ENCODE peak calls at places on chromosomes 5 and 9, in five cellular contexts. A is sigmoid colon, Q is BE2C, H is lung, S is GM10248. N is an unnamed sample.

GRCh38 chr9:134186471-134187109 is 22.2 kb upstream of the RNU6ATAC start:
- DNase-seq in A (peak), Q (peak), H (no peak), S (no peak), N (no peak)

GRCh38 chr5:40904205-40904993 is 4.9 kb upstream of the C7 start:
- DNase-seq in A (peak), Q (peak), H (peak), S (peak), N (peak)

GRCh38 chr9:7318920-7319319 is 480.7 kb downstream of the DMAC1 start:
- DNase-seq in A (no peak), Q (no peak), H (no peak), S (no peak), N (no peak)

GRCh38 chr9:138028596-138028995 is 151.0 kb downstream of the CACNA1B start:
- DNase-seq in A (no peak), Q (no peak), H (no peak), S (no peak), N (no peak)

GRCh38 chr5:94429566-94429965 is 188.8 kb downstream of the KIAA0825 start:
- DNase-seq in A (no peak), Q (no peak), H (no peak), S (no peak), N (no peak)

GRCh38 chr5:150043657-150044333 is 42.6 kb downstream of the CSF1R start:
- DNase-seq in A (no peak), Q (no peak), H (no peak), S (no peak), N (no peak)

GRCh38 chr9:35107337-35108290 is 4.7 kb upstream of the STOML2 start:
- DNase-seq in A (no peak), Q (no peak), H (no peak), S (no peak), N (no peak)

GRCh38 chr5:125410501-125411162 is 664.2 kb upstream of the ZNF608 start:
- DNase-seq in A (no peak), Q (peak), H (no peak), S (no peak), N (no peak)

GRCh38 chr5:117719413-117719812 is 1144.8 kb upstream of the SEMA6A start:
- DNase-seq in A (no peak), Q (no peak), H (no peak), S (no peak), N (no peak)

GRCh38 chr5:32193591-32193990 is 19.5 kb upstream of the GOLPH3 start:
- DNase-seq in A (peak), Q (peak), H (peak), S (no peak), N (no peak)

GRCh38 chr5:140953234-140953633 is 13.0 kb upstream of the PCDHAC2 start:
- DNase-seq in A (no peak), Q (no peak), H (no peak), S (no peak), N (peak)

GRCh38 chr5:147490989-147491388 is 18.9 kb downstream of the DPYSL3 start:
- DNase-seq in A (no peak), Q (no peak), H (no peak), S (no peak), N (no peak)

GRCh38 chr9:272251-273213 is 57.9 kb downstream of the DOCK8 start:
- DNase-seq in A (no peak), Q (no peak), H (peak), S (peak), N (no peak)

GRCh38 chr9:25913806-25914205 is 235.6 kb upstream of the TUSC1 start:
- DNase-seq in A (no peak), Q (no peak), H (no peak), S (no peak), N (no peak)

GRCh38 chr9:134992755-134993124 is 75.0 kb upstream of the FCN1 start:
- DNase-seq in A (peak), Q (no peak), H (peak), S (no peak), N (no peak)

GRCh38 chr5:150044334-150044681 is 42.0 kb downstream of the CSF1R start:
- DNase-seq in A (no peak), Q (no peak), H (no peak), S (no peak), N (no peak)

GRCh38 chr5:132479812-132480441 is 10.6 kb downstream of the IRF1 start:
- DNase-seq in A (peak), Q (no peak), H (no peak), S (no peak), N (no peak)

GRCh38 chr5:19534751-19535150 is 453.2 kb downstream of the CDH18 start:
- DNase-seq in A (no peak), Q (no peak), H (no peak), S (no peak), N (no peak)

GRCh38 chr9:20243866-20244647 is 378.2 kb downstream of the MLLT3 start:
- DNase-seq in A (no peak), Q (peak), H (no peak), S (no peak), N (peak)

GRCh38 chr9:106622148-106622547 is 240.8 kb upstream of the ZNF462 start:
- DNase-seq in A (no peak), Q (peak), H (no peak), S (no peak), N (no peak)

GRCh38 chr5:128949847-128950546 is 15.3 kb upstream of the SLC27A6 start:
- DNase-seq in A (no peak), Q (no peak), H (no peak), S (no peak), N (no peak)

GRCh38 chr5:126395198-126395597 is 28.0 kb upstream of the GRAMD2B start:
- DNase-seq in A (no peak), Q (no peak), H (no peak), S (no peak), N (no peak)

GRCh38 chr5:88438006-88438405 is 169.4 kb upstream of the TMEM161B start:
- DNase-seq in A (no peak), Q (no peak), H (no peak), S (no peak), N (no peak)

GRCh38 chr5:86679529-86679928 is 61.8 kb downstream of the COX7C start:
- DNase-seq in A (peak), Q (peak), H (peak), S (peak), N (peak)

GRCh38 chr5:123094919-123095693 is 6.1 kb downstream of the PRDM6 start:
- DNase-seq in A (peak), Q (no peak), H (no peak), S (no peak), N (no peak)

GRCh38 chr5:174533771-174534221 is 190.6 kb upstream of the MSX2 start:
- DNase-seq in A (no peak), Q (no peak), H (no peak), S (no peak), N (no peak)

GRCh38 chr5:114243281-114243982 is 118.4 kb upstream of the KCNN2 start:
- DNase-seq in A (no peak), Q (no peak), H (no peak), S (no peak), N (no peak)

GRCh38 chr9:135609366-135609955 is 29.9 kb downstream of the GLT6D1 start:
- DNase-seq in A (peak), Q (no peak), H (no peak), S (no peak), N (no peak)

DNA sequence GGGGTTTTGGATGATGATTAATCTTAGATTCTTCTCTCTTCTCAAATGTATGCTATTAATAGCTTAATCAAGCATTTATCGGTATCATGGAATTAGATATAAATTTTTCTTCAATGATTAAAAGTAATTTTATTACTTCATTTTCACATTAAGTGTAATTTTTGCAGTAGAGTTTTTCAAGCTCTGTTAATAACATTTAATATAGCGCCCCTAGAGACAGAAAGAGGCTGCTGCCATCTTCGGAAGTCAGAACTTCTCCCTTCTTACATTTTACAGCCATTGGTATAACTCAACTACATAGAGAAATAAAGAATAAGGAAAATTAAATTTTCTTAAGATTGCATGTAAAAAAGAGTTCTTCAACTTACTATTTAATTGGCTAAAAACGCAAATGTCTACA is 540.3 kb downstream of the GABRG2 start:
- DNase-seq in A (no peak), Q (no peak), H (no peak), S (no peak), N (no peak)
- TF ChIP-seq CTCF in A (no peak), Q (peak), H (no peak), S (no peak), N (no peak)

DNA sequence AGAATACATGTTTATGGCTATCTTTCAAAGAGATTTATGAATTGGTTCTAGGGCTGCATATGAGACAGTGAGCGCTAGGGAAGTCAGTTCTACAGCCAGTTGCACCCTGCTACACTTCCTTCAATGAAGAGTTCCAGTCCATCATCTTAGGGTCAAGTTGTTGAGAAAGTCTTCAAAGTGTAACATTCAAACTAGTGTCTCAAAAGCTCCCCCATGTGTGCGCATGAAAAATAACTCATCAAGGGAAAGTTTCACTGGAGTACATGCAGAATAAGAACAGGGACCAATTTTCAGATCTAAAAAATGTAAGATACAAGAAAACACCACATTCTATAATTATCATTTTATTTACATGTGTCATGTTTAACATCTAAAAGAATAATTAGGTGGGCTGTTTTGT is 317.2 kb downstream of the DEPDC1B start:
- DNase-seq in A (no peak), Q (no peak), H (no peak), S (peak), N (peak)
- TF ChIP-seq CTCF in A (peak), Q (peak), H (no peak), S (peak), N (peak)

GRCh38 chr9:126805546-126806262 is 864 bp downstream of the ZBTB43 start:
- DNase-seq in A (peak), Q (peak), H (peak), S (peak), N (peak)
- TF ChIP-seq CTCF in A (no peak), Q (no peak), H (no peak), S (peak), N (no peak)

GRCh38 chr5:176886336-176887251 is 12.6 kb downstream of the HK3 start:
- DNase-seq in A (peak), Q (no peak), H (no peak), S (no peak), N (no peak)

GRCh38 chr5:176889321-176890280 is 9.5 kb downstream of the HK3 start:
- DNase-seq in A (peak), Q (no peak), H (no peak), S (no peak), N (no peak)

GRCh38 chr5:176888865-176889165 is 10.3 kb downstream of the HK3 start:
- DNase-seq in A (peak), Q (no peak), H (no peak), S (no peak), N (no peak)

GRCh38 chr5:176888016-176888864 is 10.9 kb downstream of the HK3 start:
- DNase-seq in A (peak), Q (no peak), H (no peak), S (no peak), N (no peak)

GRCh38 chr5:176887252-176887849 is 11.8 kb downstream of the HK3 start:
- DNase-seq in A (peak), Q (no peak), H (no peak), S (no peak), N (no peak)
- TF ChIP-seq CTCF in A (no peak), Q (no peak), H (no peak), S (no peak), N (no peak)

DNA sequence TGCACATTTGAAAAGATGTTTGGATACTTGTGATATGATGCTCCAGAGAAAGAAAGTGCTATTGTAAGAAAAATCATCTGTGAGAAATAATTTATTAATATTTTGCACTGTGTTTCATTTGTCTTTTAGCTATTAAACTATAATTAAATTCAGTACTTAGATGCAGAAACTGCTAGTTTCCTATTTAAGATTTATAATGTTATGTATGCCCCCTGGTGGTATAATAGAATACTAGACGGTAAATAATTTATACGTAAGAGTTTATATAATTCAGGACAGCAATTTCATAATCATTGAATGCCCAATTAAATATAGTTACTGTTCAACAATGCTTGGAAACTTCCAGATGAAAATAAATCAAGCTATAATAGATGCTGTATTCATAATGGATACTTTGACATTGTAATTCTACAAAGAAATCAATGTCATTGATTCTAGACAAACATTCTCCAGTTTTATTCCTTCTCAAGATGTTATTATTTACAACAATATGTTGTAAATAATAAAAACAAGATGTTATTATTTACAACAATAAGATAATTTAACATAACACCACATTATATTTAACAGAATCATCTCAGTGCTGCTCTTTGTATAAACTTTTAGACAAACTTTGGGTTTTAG is 101.0 kb downstream of the TMEM232 start:
- DNase-seq in A (no peak), Q (no peak), H (no peak), S (no peak), N (no peak)
- TF ChIP-seq CTCF in A (peak), Q (peak), H (no peak), S (peak), N (no peak)

DNA sequence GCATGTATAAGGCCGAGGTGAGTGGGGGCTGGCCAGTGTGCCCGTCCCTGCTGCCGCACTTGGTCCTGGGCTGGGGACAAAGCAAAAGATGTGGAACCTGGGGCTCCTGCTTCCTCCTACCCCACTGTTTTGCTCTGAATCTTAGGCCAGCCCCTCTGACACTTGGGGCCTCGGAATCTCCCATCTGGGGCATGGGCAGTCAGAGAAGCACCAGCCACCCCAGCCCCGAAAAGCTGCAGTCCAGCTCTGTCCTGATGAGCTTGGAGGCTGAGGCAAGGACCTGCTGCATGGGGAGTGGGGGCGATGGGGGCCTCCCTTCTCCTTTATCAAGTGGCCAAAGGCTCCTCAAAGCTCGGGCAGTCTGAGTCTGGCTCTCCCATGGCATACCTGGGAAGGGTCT is 31.3 kb downstream of the PTPA start:
- DNase-seq in A (no peak), Q (no peak), H (no peak), S (no peak), N (no peak)
- TF ChIP-seq CTCF in A (no peak), Q (no peak), H (no peak), S (no peak), N (no peak)

N was measured in WERI-Rb-1.